ENCODE peak calls at places on chromosomes 13 and 19, in seven cellular contexts. Z, Y, V, D, E, N and K are unnamed samples.

GRCh38 chr13:99307247-99307646 is at the start of gene GPR183:
- DNase-seq in Z (no peak), Y (no peak), V (no peak), D (no peak), E (no peak), N (no peak), K (no peak)

GRCh38 chr19:53102186-53102585 is 1.0 kb downstream of the ZNF160 start:
- DNase-seq in Z (peak; percentile 2), Y (no peak), V (peak; percentile 2), D (no peak), E (no peak), N (no peak), K (no peak)

GRCh38 chr19:42312370-42312769 is 739 bp upstream of the TMEM145 start:
- DNase-seq in Z (no peak), Y (no peak), V (no peak), D (no peak), E (no peak), N (no peak), K (no peak)

GRCh38 chr13:50230365-50230978 is 215.2 kb downstream of the KCNRG start:
- DNase-seq in Z (peak; percentile 90), Y (no peak), V (no peak), D (no peak), E (no peak), N (no peak), K (no peak)

GRCh38 chr19:11418518-11419506 is at the start of gene RGL3:
- DNase-seq in Z (no peak), Y (no peak), V (peak; percentile 33), D (peak; percentile 50), E (peak; percentile 56), N (peak; percentile 52), K (no peak)

GRCh38 chr19:13985771-13986347 is 20.3 kb downstream of the RFX1 start:
- DNase-seq in Z (no peak), Y (no peak), V (no peak), D (no peak), E (no peak), N (no peak), K (no peak)

GRCh38 chr13:111153977-111154332 is 38.8 kb downstream of the ARHGEF7 start:
- DNase-seq in Z (no peak), Y (no peak), V (peak; percentile 23), D (peak; percentile 52), E (peak; percentile 56), N (no peak), K (no peak)

GRCh38 chr13:21625366-21625765 is 21.4 kb upstream of the MICU2 start:
- DNase-seq in Z (peak; percentile 35), Y (no peak), V (peak; percentile 59), D (peak; percentile 29), E (no peak), N (no peak), K (no peak)

GRCh38 chr13:74816737-74817136 is 665.2 kb downstream of the TBC1D4 start:
- DNase-seq in Z (no peak), Y (no peak), V (no peak), D (no peak), E (no peak), N (no peak), K (no peak)

GRCh38 chr13:106241974-106242373 is 293.5 kb downstream of the EFNB2 start:
- DNase-seq in Z (no peak), Y (no peak), V (no peak), D (no peak), E (no peak), N (no peak), K (no peak)

GRCh38 chr19:34236035-34236793 is 18.1 kb upstream of the GARRE1 start:
- DNase-seq in Z (peak; percentile 61), Y (no peak), V (no peak), D (peak; percentile 68), E (no peak), N (no peak), K (no peak)

GRCh38 chr13:105050696-105051095 is 1484.8 kb downstream of the EFNB2 start:
- DNase-seq in Z (peak; percentile 1), Y (no peak), V (no peak), D (no peak), E (no peak), N (no peak), K (no peak)

GRCh38 chr19:45539460-45539859 is 32.2 kb downstream of the VASP start:
- DNase-seq in Z (no peak), Y (peak; percentile 18), V (no peak), D (no peak), E (no peak), N (no peak), K (no peak)

GRCh38 chr19:52248256-52248655 is 21.1 kb upstream of the ZNF766 start:
- DNase-seq in Z (peak; percentile 62), Y (peak; percentile 55), V (peak; percentile 60), D (peak; percentile 62), E (no peak), N (peak; percentile 67), K (no peak)

GRCh38 chr13:30408319-30409101 is 13.8 kb upstream of the UBE2L5 start:
- DNase-seq in Z (peak; percentile 96), Y (peak; percentile 95), V (peak; percentile 89), D (peak; percentile 97), E (peak; percentile 97), N (peak; percentile 97), K (peak; percentile 34)

GRCh38 chr13:71828564-71828963 is 38.4 kb downstream of the DACH1 start:
- DNase-seq in Z (no peak), Y (no peak), V (no peak), D (no peak), E (no peak), N (no peak), K (no peak)

GRCh38 chr19:53912653-53913052 is 3.6 kb downstream of the CACNG7 start:
- DNase-seq in Z (no peak), Y (no peak), V (no peak), D (no peak), E (no peak), N (no peak), K (no peak)

GRCh38 chr19:8310342-8311055 is 2.3 kb upstream of the CD320 start:
- DNase-seq in Z (no peak), Y (peak; percentile 6), V (no peak), D (peak; percentile 16), E (peak; percentile 13), N (no peak), K (no peak)

GRCh38 chr13:51726446-51727185 is 77.3 kb downstream of the DHRS12 start:
- DNase-seq in Z (peak; percentile 90), Y (no peak), V (no peak), D (no peak), E (no peak), N (no peak), K (no peak)

GRCh38 chr13:98068511-98068910 is 74.4 kb upstream of the FARP1 start:
- DNase-seq in Z (no peak), Y (no peak), V (no peak), D (no peak), E (no peak), N (no peak), K (no peak)

GRCh38 chr19:2191456-2191931 is 27.8 kb downstream of the DOT1L start:
- DNase-seq in Z (no peak), Y (no peak), V (no peak), D (peak; percentile 52), E (no peak), N (no peak), K (no peak)
- H3K27ac ChIP-seq in Z (peak overlapping the region; percentile 34), Y (no peak overlapping the region), V (no peak overlapping the region), D (no peak overlapping the region), E (no peak overlapping the region), N (no peak overlapping the region), K (no peak overlapping the region)

GRCh38 chr19:29775575-29775900 is 36.3 kb upstream of the CCNE1 start:
- DNase-seq in Z (no peak), Y (no peak), V (no peak), D (no peak), E (no peak), N (no peak), K (no peak)
- H3K27ac ChIP-seq in Z (peak overlapping the region; percentile 39), Y (no peak overlapping the region), V (no peak overlapping the region), D (no peak overlapping the region), E (peak overlapping the region; percentile 10), N (no peak overlapping the region), K (no peak overlapping the region)

GRCh38 chr19:5717215-5717614 is 2.7 kb downstream of the LONP1 start:
- DNase-seq in Z (no peak), Y (no peak), V (no peak), D (no peak), E (no peak), N (no peak), K (no peak)

GRCh38 chr19:5711713-5712161 is 8.2 kb downstream of the LONP1 start:
- DNase-seq in Z (no peak), Y (no peak), V (no peak), D (no peak), E (peak; percentile 18), N (no peak), K (no peak)

GRCh38 chr19:5711025-5711424 is 8.9 kb downstream of the LONP1 start:
- DNase-seq in Z (no peak), Y (no peak), V (no peak), D (no peak), E (no peak), N (no peak), K (no peak)

GRCh38 chr19:5714819-5715218 is 5.1 kb downstream of the LONP1 start:
- DNase-seq in Z (no peak), Y (no peak), V (no peak), D (no peak), E (no peak), N (no peak), K (no peak)

DNA sequence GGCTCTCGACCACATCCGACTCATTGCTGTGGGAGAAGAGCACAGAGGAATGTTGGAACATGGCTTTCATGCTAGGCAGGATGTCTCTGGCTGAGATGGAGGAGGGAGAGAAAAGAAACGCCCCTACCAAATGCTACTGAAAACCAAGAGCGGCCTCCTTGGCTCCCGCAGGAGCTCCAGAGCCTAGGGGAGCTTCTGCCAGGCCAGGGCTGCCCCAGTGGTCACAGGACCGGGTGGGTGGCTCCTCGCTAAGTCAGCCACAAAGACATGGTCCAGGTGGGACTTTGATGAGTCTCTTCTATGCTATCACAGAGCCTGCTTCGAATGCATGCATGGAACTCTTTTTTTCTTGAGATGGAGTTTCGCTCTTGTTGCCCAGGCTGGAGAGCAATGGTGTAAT is 6.7 kb downstream of the LONP1 start:
- DNase-seq in Z (no peak), Y (no peak), V (no peak), D (no peak), E (no peak), N (no peak), K (no peak)
- H3K27ac ChIP-seq in Z (no peak overlapping the region), Y (no peak overlapping the region), V (no peak overlapping the region), D (no peak overlapping the region), E (no peak overlapping the region), N (no peak overlapping the region), K (no peak overlapping the region)

DNA sequence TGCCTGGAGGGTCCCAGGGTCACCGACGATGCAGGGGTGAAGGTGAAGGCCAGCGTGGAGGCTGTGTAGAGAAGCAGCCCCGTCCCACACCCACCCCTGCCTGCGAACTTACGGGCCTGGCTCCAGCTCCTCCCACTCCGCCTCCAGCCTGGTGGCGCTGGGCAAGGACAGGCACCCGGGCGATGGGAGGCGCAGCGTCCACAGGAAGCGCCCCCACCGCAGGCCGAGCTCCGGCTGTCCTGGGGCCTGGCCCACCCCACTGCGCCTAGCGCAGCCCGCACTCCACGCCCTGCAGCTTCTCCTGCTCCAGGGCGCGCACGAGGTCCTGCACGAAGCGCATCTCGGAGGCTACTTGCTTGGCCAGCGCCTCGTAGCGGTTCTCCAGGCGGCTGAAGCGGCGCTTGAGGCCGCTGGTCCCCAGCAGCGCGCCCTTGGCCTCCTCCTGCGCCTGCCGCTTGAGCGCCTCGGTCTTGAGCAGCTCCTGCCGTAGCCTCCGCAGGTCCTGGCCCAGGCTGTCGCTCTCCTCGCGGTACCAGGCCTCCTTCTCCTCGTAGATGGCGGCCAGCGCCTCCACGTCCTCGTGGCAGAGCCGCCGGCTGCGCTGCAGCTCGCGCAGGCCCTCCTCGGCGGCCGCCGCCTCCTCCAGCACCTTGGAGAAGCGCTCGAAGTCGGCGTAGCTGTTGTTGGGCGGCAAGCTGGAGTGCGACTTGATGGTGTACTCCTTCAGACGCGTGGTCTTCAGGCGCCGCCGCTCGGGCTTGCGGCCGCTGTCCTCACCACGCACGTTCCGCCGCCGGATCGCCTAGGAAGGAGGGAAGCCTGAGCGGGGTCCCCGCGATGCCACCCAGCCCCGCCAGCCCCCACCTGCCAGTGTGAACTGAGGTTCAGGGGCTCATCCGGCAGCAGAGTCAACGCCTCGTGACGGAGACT is 11.8 kb downstream of the DAPK3 start:
- DNase-seq in Z (no peak), Y (no peak), V (no peak), D (no peak), E (no peak), N (no peak), K (no peak)
- H3K27ac ChIP-seq in Z (no peak overlapping the region), Y (no peak overlapping the region), V (no peak overlapping the region), D (no peak overlapping the region), E (no peak overlapping the region), N (no peak overlapping the region), K (no peak overlapping the region)